ENCODE peak calls at places on chromosome 4, in seven cellular contexts. U is astrocyte of the spinal cord, Y is esophagus squamous epithelium, X is neural progenitor cell, S is left lung, E is AG09309, H is MCF 10A. J is an unnamed sample.

GRCh38 chr4:26176621-26177121 is 144.1 kb upstream of the RBPJ start:
- DNase-seq in X (peak), H (no peak), S (peak), Y (no peak), E (no peak), U (peak), J (no peak)

GRCh38 chr4:91600301-91600700 is 703.5 kb upstream of the GRID2 start:
- DNase-seq in Y (no peak), X (no peak), H (no peak), E (no peak), U (no peak), S (no peak), J (no peak)

GRCh38 chr4:165201806-165202205 is 5.6 kb upstream of the KLHL2 start:
- DNase-seq in X (no peak), U (no peak), Y (no peak), E (peak), H (no peak), S (no peak), J (no peak)

GRCh38 chr4:7103599-7104365 is 35.9 kb upstream of the GRPEL1 start:
- DNase-seq in X (peak), H (no peak), S (peak), E (no peak), U (no peak), Y (no peak), J (no peak)

GRCh38 chr4:146327859-146328258 is 113.5 kb downstream of the REELD1 start:
- DNase-seq in E (no peak), Y (no peak), U (no peak), X (no peak), S (no peak), H (no peak), J (no peak)

GRCh38 chr4:158929939-158930344 is 161.1 kb downstream of the FNIP2 start:
- DNase-seq in H (no peak), Y (no peak), U (no peak), E (no peak), S (no peak), X (no peak), J (no peak)

GRCh38 chr4:6887591-6888371 is 21.8 kb upstream of the TBC1D14 start:
- DNase-seq in H (no peak), U (no peak), X (no peak), E (no peak), Y (no peak), S (no peak), J (no peak)

GRCh38 chr4:106208481-106209460 is 107.2 kb downstream of the TBCK start:
- DNase-seq in X (no peak), E (no peak), S (no peak), U (no peak), H (no peak), Y (no peak), J (no peak)

GRCh38 chr4:41160010-41160789 is 54.1 kb downstream of the APBB2 start:
- DNase-seq in Y (no peak), U (peak), S (peak), H (peak), E (no peak), X (no peak), J (no peak)

GRCh38 chr4:107854326-107855030 is 29.7 kb downstream of the SGMS2 start:
- DNase-seq in H (no peak), Y (no peak), U (peak), E (peak), S (no peak), X (no peak), J (no peak)

GRCh38 chr4:168648494-168648893 is 151.6 kb downstream of the PALLD start:
- DNase-seq in H (no peak), S (no peak), Y (no peak), E (no peak), U (no peak), X (no peak), J (no peak)

GRCh38 chr4:37471971-37472370 is 214.2 kb downstream of the RELL1 start:
- DNase-seq in E (no peak), S (peak), X (no peak), Y (no peak), U (no peak), H (no peak), J (no peak)

GRCh38 chr4:41400296-41400695 is 137.7 kb upstream of the LIMCH1 start:
- DNase-seq in S (no peak), U (no peak), Y (no peak), X (no peak), E (no peak), H (no peak), J (no peak)

GRCh38 chr4:105714071-105714521 is 5.5 kb downstream of the GSTCD start:
- DNase-seq in H (peak), E (no peak), Y (no peak), U (no peak), S (no peak), X (no peak), J (no peak)

GRCh38 chr4:47525154-47525819 is 40.2 kb downstream of the ATP10D start:
- DNase-seq in U (peak), H (peak), Y (no peak), X (no peak), E (peak), S (no peak), J (no peak)

GRCh38 chr4:139014391-139015268 is 951 bp upstream of the NOCT start:
- DNase-seq in H (peak), U (peak), X (no peak), E (peak), Y (no peak), S (no peak), J (no peak)

DNA sequence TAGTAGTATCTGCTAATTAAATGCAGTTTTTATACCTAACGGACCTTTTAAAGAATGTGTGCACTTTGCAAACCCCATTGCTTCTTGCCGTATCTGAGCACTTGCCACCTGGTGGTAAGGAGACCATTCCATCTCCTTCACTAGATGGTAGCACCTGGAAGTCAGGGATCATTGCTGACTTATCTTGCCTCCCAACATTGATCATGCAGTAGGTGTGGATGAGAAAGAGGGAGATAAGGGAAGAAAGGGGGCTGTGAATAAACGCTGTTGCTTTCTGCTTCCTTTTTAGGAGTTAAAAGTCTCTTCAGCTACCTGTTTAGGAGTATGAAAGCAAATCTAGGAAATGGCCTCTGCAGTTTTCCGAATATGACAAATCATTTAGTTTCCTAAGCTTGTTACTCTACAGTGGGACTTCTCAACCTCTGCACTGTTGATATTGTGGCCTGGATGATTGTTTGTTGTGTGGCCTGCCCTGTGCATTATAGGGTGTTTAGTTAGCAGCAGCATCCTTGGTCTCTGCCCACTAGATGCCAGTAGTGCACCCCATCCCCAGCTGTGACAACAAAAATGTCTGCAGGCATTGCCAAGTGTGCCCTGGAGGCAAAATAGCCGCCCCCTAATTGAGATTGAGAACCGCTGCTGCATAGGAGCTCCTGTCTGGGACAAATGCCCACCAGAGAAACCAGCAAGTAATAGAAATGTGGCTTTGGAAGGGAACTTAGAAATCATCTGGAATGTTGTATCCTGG is 38.8 kb downstream of the GAB1 start:
- DNase-seq in E (no peak), S (no peak), X (peak), U (no peak), Y (no peak), H (peak), J (no peak)
- TF ChIP-seq CTCF in E (peak), S (peak), X (peak), U (peak), Y (no peak), H (peak), J (no peak)

GRCh38 chr4:127965062-127965802 is at the start of the genes ABHD18 and MFSD8:
- DNase-seq in S (peak), X (peak), Y (peak), H (peak), U (peak), E (peak), J (peak)
- TF ChIP-seq CTCF in S (no peak), X (peak), Y (peak), H (peak), U (peak), E (peak), J (peak)

GRCh38 chr4:2301221-2301642 is 39.3 kb upstream of the MXD4 start:
- DNase-seq in X (no peak), E (no peak), H (no peak), Y (no peak), U (no peak), S (no peak), J (no peak)
- TF ChIP-seq CTCF in X (no peak), E (no peak), H (no peak), Y (no peak), U (no peak), S (no peak), J (no peak)

GRCh38 chr4:83644677-83645639 is 109.0 kb downstream of the GPAT3 start:
- DNase-seq in U (peak), X (peak), S (no peak), E (peak), H (peak), Y (no peak), J (no peak)
- TF ChIP-seq CTCF in U (peak), X (peak), S (peak), E (peak), H (peak), Y (peak), J (peak)

DNA sequence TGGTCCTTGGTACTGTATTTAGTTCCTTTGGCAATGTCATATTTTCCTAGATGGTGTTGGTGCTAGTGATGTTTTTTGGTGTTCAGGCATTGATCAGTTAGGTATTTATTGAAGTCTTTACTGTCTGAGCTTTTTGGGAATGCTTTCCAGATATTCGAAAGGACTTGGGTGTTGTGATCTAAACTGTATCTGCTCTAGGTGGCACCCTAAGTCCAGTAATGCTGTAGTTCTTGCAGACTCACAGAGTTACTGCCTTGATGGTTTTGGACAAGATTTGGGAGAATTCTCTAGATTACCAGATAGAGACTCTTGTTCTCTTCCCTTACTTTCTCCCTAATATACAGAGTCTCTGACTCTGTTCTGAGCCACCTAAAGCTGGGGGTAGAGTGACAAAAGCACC is 513.6 kb upstream of the PITX2 start:
- DNase-seq in H (peak), X (peak), U (peak), S (no peak), E (peak), Y (no peak), J (no peak)
- TF ChIP-seq CTCF in H (peak), X (peak), U (peak), S (no peak), E (peak), Y (no peak), J (no peak)

DNA sequence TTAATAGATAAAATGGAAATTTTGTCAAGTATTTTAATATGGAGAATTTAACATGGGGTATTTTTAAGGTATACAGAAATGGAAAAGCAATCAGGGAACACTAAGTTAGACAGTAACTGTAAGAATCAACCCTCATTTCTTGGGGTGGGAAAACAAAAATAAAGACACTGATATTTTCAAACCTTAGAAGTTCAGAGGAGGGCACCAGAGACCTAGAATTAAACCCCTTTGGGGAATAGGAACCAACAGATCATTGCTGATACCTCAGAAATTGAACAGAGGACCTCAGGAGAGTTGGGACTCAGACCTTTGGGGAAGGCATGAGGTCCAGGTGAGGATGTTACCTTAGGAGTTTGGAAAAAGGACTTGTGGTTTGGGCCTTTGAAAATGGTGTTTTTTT is 435.6 kb downstream of the TMA16 start:
- DNase-seq in U (no peak), Y (no peak), S (no peak), E (no peak), H (peak), X (peak), J (no peak)
- TF ChIP-seq CTCF in U (no peak), Y (no peak), S (no peak), E (no peak), H (no peak), X (peak), J (no peak)

GRCh38 chr4:27315625-27316024 is 455.0 kb downstream of the STIM2 start:
- DNase-seq in S (no peak), H (no peak), Y (no peak), X (no peak), U (no peak), E (no peak), J (no peak)
- TF ChIP-seq CTCF in S (no peak), H (no peak), Y (no peak), X (no peak), U (no peak), E (no peak), J (no peak)

DNA sequence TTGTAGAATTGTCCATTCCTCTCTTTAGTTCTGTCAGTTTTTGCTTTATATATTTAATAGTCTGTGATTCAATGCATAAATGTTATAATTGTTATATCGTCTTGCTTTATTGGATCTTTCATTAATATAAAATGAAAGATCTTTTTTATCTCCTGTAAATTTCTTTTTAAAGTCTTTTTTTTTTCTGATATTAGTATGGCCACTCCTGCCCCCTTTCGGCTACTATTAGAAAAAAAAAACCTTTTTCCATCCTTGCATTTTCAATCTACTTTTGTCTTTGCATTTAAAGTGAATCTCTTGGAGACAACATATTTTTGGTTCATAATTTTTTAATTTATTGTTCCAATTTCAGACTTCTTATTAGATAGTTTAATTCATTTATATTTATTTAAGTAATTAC is 677.4 kb upstream of the NDST4 start:
- DNase-seq in E (no peak), X (no peak), Y (no peak), H (no peak), U (no peak), S (no peak), J (no peak)
- TF ChIP-seq CTCF in E (no peak), X (peak), Y (no peak), H (no peak), U (no peak), S (no peak), J (no peak)

DNA sequence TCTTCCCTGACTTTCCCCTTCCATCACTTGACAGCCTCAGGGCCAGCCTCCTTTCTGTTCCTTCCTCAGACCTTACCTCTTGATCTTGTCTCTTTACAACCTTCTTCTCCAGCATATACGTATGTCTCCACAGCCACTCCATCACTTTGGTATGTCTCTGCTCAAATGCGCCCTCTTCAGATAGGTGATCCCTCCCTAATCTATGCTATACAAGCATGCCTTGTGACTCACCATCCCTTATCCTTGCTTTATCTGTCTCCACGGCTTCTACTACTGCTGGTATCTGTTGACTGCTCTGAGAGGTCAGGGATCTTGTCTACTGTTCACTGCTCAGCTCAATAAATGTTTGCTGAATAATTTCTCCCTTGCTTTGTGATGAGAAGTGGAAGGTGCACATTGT is 9.0 kb downstream of the ARAP2 start:
- DNase-seq in X (no peak), H (peak), Y (no peak), E (no peak), S (no peak), U (no peak), J (no peak)
- TF ChIP-seq CTCF in X (peak), H (no peak), Y (no peak), E (no peak), S (no peak), U (no peak), J (no peak)

DNA sequence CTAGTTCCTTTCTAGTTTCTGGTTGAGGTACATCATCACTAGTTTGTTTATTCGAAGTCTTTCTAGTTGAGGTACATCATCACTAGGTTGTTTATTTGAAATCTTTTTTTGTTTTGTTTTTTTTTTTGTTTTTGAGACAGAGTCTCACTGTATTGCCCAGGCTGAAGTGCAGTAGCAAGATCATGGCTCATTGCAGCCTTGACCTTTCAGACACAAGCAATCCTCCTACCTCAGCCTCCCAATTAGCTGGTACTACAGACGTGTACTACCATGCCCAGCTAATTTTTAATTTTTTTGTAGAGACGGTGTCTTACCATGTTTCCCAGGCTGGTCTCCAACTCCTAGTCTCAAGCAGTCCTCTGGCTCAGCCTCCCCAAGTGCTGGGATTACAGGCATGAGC is 54.9 kb downstream of the CEP135 start:
- DNase-seq in H (no peak), Y (no peak), X (no peak), E (no peak), U (no peak), S (no peak), J (no peak)
- TF ChIP-seq CTCF in H (no peak), Y (no peak), X (no peak), E (no peak), U (no peak), S (no peak), J (no peak)